ENCODE peak calls at places on chromosomes 5 and 9, in seven cellular contexts. One of them, this sample, is unnamed.

GRCh38 chr9:121987312-121987711 is 105.8 kb downstream of the TTLL11 start:
- DNase-seq in GM23338: no peak
- DNase-seq in GM12891: no peak
- DNase-seq in HCT116: no peak
- DNase-seq in SK-N-MC: no peak
- DNase-seq in H1: no peak
- DNase-seq in stomach: no peak
- DNase-seq in this sample: no peak

GRCh38 chr5:52800394-52801213 is 12.9 kb downstream of the ITGA1 start:
- DNase-seq in HCT116: no peak
- DNase-seq in H1: peak
- DNase-seq in stomach: peak
- DNase-seq in GM23338: peak
- DNase-seq in SK-N-MC: no peak
- DNase-seq in GM12891: no peak
- DNase-seq in this sample: peak

GRCh38 chr9:112777914-112778313 is 27.4 kb downstream of the SNX30 start:
- DNase-seq in HCT116: no peak
- DNase-seq in GM23338: no peak
- DNase-seq in H1: no peak
- DNase-seq in GM12891: no peak
- DNase-seq in SK-N-MC: no peak
- DNase-seq in stomach: no peak
- DNase-seq in this sample: no peak

GRCh38 chr5:157308826-157309465 is 43.0 kb downstream of the CYFIP2 start:
- DNase-seq in HCT116: no peak
- DNase-seq in stomach: no peak
- DNase-seq in H1: no peak
- DNase-seq in GM23338: peak
- DNase-seq in GM12891: no peak
- DNase-seq in SK-N-MC: no peak
- DNase-seq in this sample: no peak

GRCh38 chr9:131627326-131627845 is 82.1 kb downstream of the PRRT1B start:
- DNase-seq in HCT116: no peak
- DNase-seq in GM23338: no peak
- DNase-seq in stomach: no peak
- DNase-seq in GM12891: no peak
- DNase-seq in H1: no peak
- DNase-seq in SK-N-MC: no peak
- DNase-seq in this sample: no peak

GRCh38 chr5:133229931-133230664 is 178.3 kb downstream of the HSPA4 start:
- DNase-seq in GM23338: no peak
- DNase-seq in SK-N-MC: no peak
- DNase-seq in GM12891: no peak
- DNase-seq in H1: no peak
- DNase-seq in stomach: no peak
- DNase-seq in HCT116: no peak
- DNase-seq in this sample: peak

GRCh38 chr5:60700347-60700815 is 415 bp upstream of the DEPDC1B start:
- DNase-seq in GM12891: no peak
- DNase-seq in H1: no peak
- DNase-seq in stomach: peak
- DNase-seq in HCT116: no peak
- DNase-seq in GM23338: no peak
- DNase-seq in SK-N-MC: no peak
- DNase-seq in this sample: no peak

GRCh38 chr5:64149857-64150521 is 15.7 kb upstream of the RNF180 start:
- DNase-seq in H1: no peak
- DNase-seq in HCT116: no peak
- DNase-seq in SK-N-MC: no peak
- DNase-seq in GM12891: no peak
- DNase-seq in stomach: no peak
- DNase-seq in GM23338: no peak
- DNase-seq in this sample: no peak

GRCh38 chr5:115816226-115817042 is at the start of gene CDO1:
- DNase-seq in GM12891: peak
- DNase-seq in GM23338: peak
- DNase-seq in SK-N-MC: no peak
- DNase-seq in H1: peak
- DNase-seq in stomach: no peak
- DNase-seq in HCT116: no peak
- DNase-seq in this sample: peak

GRCh38 chr5:35369965-35370790 is 139.9 kb upstream of the PRLR start:
- DNase-seq in GM12891: no peak
- DNase-seq in GM23338: peak
- DNase-seq in stomach: no peak
- DNase-seq in SK-N-MC: no peak
- DNase-seq in H1: no peak
- DNase-seq in HCT116: no peak
- DNase-seq in this sample: no peak

GRCh38 chr9:129392093-129392541 is 214.1 kb upstream of the IER5L start:
- DNase-seq in stomach: no peak
- DNase-seq in GM12891: no peak
- DNase-seq in H1: no peak
- DNase-seq in HCT116: no peak
- DNase-seq in SK-N-MC: no peak
- DNase-seq in GM23338: no peak
- DNase-seq in this sample: no peak

GRCh38 chr5:143261748-143262392 is 141.6 kb downstream of the NR3C1 start:
- DNase-seq in HCT116: no peak
- DNase-seq in stomach: no peak
- DNase-seq in SK-N-MC: no peak
- DNase-seq in H1: no peak
- DNase-seq in GM12891: no peak
- DNase-seq in GM23338: no peak
- DNase-seq in this sample: no peak

GRCh38 chr9:95409650-95410426 is 92.3 kb upstream of the FANCC start:
- DNase-seq in GM12891: no peak
- DNase-seq in stomach: no peak
- DNase-seq in GM23338: no peak
- DNase-seq in HCT116: peak
- DNase-seq in H1: no peak
- DNase-seq in SK-N-MC: peak
- DNase-seq in this sample: no peak

GRCh38 chr9:81082251-81082650 is 607.1 kb downstream of the TLE1 start:
- DNase-seq in GM12891: no peak
- DNase-seq in HCT116: no peak
- DNase-seq in GM23338: no peak
- DNase-seq in stomach: no peak
- DNase-seq in H1: no peak
- DNase-seq in SK-N-MC: no peak
- DNase-seq in this sample: no peak

GRCh38 chr9:27019589-27019988 is 14.1 kb upstream of the LRRC19 start:
- DNase-seq in GM12891: no peak
- DNase-seq in GM23338: no peak
- DNase-seq in H1: no peak
- DNase-seq in SK-N-MC: no peak
- DNase-seq in stomach: no peak
- DNase-seq in HCT116: no peak
- DNase-seq in this sample: no peak

GRCh38 chr9:93669958-93670207 is 93.5 kb downstream of the PHF2 start:
- DNase-seq in HCT116: no peak
- DNase-seq in H1: no peak
- DNase-seq in SK-N-MC: no peak
- DNase-seq in stomach: no peak
- DNase-seq in GM23338: no peak
- DNase-seq in GM12891: no peak
- DNase-seq in this sample: no peak

DNA sequence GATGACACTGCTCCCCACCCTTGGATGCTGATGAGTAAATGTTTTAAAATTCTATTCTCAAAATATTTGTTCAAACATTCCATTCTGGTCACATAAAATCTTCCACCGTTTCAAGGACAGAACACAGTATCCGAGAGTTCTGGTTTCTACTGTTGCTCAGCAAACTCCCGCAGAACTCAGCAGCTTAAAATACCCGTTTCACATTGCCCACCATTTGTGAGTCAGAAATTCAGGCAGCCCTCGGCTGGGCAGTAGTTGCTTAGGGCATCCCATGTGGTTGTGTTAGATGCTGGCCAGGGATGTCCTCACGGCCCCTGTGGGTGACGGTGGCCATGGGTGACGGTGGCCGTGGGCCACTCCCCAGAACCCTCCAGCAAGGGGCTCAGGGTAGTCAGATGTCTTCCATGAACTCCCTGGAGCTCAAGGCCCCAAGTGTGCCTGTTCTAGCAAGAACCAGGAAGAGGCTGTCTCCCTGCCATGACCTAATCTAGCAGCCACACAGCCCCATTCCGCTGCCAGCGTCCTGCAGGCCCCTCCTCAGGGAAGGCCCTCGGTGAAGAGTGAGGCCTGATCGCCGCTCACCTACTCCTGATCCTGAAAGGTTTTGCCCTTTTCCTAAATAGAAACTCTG is 17.3 kb downstream of the MGAT1 start:
- DNase-seq in HCT116: no peak
- DNase-seq in SK-N-MC: no peak
- DNase-seq in GM12891: no peak
- DNase-seq in H1: no peak
- DNase-seq in stomach: no peak
- DNase-seq in GM23338: no peak
- DNase-seq in this sample: no peak
- TF ChIP-seq POLR2AphosphoS5 in HCT116: no peak
- TF ChIP-seq POLR2AphosphoS5 in SK-N-MC: no peak
- TF ChIP-seq POLR2AphosphoS5 in GM12891: no peak
- TF ChIP-seq POLR2AphosphoS5 in H1: no peak
- TF ChIP-seq POLR2AphosphoS5 in stomach: no peak
- TF ChIP-seq POLR2AphosphoS5 in GM23338: no peak
- TF ChIP-seq POLR2AphosphoS5 in this sample: no peak

DNA sequence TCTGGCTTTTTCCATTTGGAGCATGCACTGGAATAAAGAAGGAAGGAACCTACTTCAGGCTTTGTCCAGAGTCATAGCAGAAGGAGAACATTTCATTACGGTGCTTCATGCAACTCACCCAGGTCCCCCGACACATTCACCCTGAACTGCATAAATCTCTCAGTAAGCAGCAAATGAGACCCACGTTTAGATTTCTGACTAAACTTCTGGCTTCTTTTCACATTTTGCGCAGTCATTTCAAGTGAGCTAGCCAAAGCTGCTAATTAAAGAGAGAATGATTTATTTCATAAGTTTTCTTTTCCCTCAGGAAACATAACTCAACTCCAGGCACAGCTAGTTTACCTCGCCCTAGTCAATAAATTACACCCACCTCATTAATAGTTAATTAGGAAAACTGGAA is 88.6 kb upstream of the GAS1 start:
- DNase-seq in HCT116: no peak
- DNase-seq in H1: no peak
- DNase-seq in SK-N-MC: no peak
- DNase-seq in stomach: no peak
- DNase-seq in GM12891: no peak
- DNase-seq in GM23338: no peak
- DNase-seq in this sample: no peak
- TF ChIP-seq POLR2AphosphoS5 in HCT116: no peak
- TF ChIP-seq POLR2AphosphoS5 in H1: no peak
- TF ChIP-seq POLR2AphosphoS5 in SK-N-MC: no peak
- TF ChIP-seq POLR2AphosphoS5 in stomach: no peak
- TF ChIP-seq POLR2AphosphoS5 in GM12891: no peak
- TF ChIP-seq POLR2AphosphoS5 in GM23338: no peak
- TF ChIP-seq POLR2AphosphoS5 in this sample: no peak

GRCh38 chr5:131671994-131672655 is 37.1 kb upstream of the RAPGEF6 start:
- DNase-seq in HCT116: no peak
- DNase-seq in GM12891: no peak
- DNase-seq in SK-N-MC: no peak
- DNase-seq in H1: no peak
- DNase-seq in GM23338: peak
- DNase-seq in stomach: no peak
- DNase-seq in this sample: no peak
- TF ChIP-seq POLR2AphosphoS5 in HCT116: no peak
- TF ChIP-seq POLR2AphosphoS5 in GM12891: no peak
- TF ChIP-seq POLR2AphosphoS5 in SK-N-MC: no peak
- TF ChIP-seq POLR2AphosphoS5 in H1: no peak
- TF ChIP-seq POLR2AphosphoS5 in GM23338: no peak
- TF ChIP-seq POLR2AphosphoS5 in stomach: peak
- TF ChIP-seq POLR2AphosphoS5 in this sample: peak

DNA sequence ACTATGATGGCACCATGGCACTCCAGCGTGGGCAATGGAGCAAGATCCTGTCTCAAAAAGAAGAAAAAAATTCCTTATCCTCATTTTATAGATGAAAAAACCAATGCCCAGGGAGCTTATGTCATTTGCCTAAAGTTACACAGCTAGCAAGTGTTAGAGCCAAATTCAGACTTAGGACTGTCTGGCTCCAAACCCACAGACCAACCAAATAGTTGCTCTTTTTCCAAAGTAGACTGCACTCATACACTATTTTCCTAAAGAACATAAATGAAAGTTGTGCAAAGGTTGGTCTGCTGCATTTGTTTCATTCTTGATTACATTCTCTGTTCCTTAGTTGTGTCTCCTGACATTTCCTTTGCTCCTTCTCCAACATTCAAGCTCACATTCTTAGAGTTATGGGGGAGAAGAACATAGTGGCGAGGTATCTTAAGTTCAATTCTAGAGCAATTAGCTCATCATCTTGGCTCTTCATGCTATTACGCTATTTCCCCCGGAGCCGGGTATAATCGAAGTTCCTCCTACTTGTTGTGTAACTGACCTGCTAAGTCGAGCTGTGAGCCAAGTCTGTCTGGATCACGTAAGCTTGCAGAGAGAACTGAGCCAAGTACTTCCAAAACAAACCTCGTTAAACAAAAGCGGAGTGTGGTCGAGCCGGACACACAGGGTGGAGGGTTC is 138.3 kb downstream of the RFK start:
- DNase-seq in SK-N-MC: no peak
- DNase-seq in stomach: peak
- DNase-seq in GM23338: no peak
- DNase-seq in H1: no peak
- DNase-seq in GM12891: no peak
- DNase-seq in HCT116: no peak
- DNase-seq in this sample: peak
- TF ChIP-seq POLR2AphosphoS5 in SK-N-MC: no peak
- TF ChIP-seq POLR2AphosphoS5 in stomach: peak
- TF ChIP-seq POLR2AphosphoS5 in GM23338: no peak
- TF ChIP-seq POLR2AphosphoS5 in H1: no peak
- TF ChIP-seq POLR2AphosphoS5 in GM12891: no peak
- TF ChIP-seq POLR2AphosphoS5 in HCT116: no peak
- TF ChIP-seq POLR2AphosphoS5 in this sample: peak

DNA sequence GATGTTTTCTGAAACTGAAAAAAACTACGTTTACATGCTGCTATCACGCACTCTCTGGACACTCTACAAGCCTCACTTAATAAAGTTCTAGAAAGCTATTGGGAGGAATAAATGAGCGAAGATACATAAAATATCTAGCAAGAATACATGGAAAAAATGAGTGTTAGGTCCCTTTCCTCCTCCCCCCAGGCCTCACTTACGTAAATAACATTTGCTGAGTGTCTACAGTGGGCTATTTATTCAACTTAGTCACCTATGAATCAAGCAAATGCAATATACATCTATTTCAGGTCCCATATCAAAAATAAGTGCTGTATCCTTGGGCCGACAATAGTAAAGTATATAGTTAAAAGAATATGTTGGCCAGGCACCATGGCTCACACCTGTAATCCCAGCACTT is 62.5 kb downstream of the FRMD3 start:
- DNase-seq in SK-N-MC: no peak
- DNase-seq in GM23338: no peak
- DNase-seq in H1: no peak
- DNase-seq in stomach: no peak
- DNase-seq in GM12891: no peak
- DNase-seq in HCT116: no peak
- DNase-seq in this sample: no peak
- TF ChIP-seq POLR2AphosphoS5 in SK-N-MC: no peak
- TF ChIP-seq POLR2AphosphoS5 in GM23338: no peak
- TF ChIP-seq POLR2AphosphoS5 in H1: no peak
- TF ChIP-seq POLR2AphosphoS5 in stomach: no peak
- TF ChIP-seq POLR2AphosphoS5 in GM12891: no peak
- TF ChIP-seq POLR2AphosphoS5 in HCT116: no peak
- TF ChIP-seq POLR2AphosphoS5 in this sample: no peak

GRCh38 chr5:171667341-171668096 is 118.1 kb upstream of the SMIM23 start:
- DNase-seq in H1: peak
- DNase-seq in GM23338: peak
- DNase-seq in HCT116: no peak
- DNase-seq in SK-N-MC: no peak
- DNase-seq in stomach: no peak
- DNase-seq in GM12891: no peak
- DNase-seq in this sample: peak
- TF ChIP-seq POLR2AphosphoS5 in H1: no peak
- TF ChIP-seq POLR2AphosphoS5 in GM23338: no peak
- TF ChIP-seq POLR2AphosphoS5 in HCT116: no peak
- TF ChIP-seq POLR2AphosphoS5 in SK-N-MC: no peak
- TF ChIP-seq POLR2AphosphoS5 in stomach: no peak
- TF ChIP-seq POLR2AphosphoS5 in GM12891: no peak
- TF ChIP-seq POLR2AphosphoS5 in this sample: no peak

This sample was measured in breast epithelium.